ENCODE peak calls at places on chromosomes 13 and 19, in seven cellular contexts. E is brain microvascular endothelial cell; P is neural crest cell; A is AG09309; D is CD4-positive, alpha-beta T cell; W is GM13977; Q is heart left ventricle. X is an unnamed sample.

GRCh38 chr13:51318015-51318414 is 21.5 kb upstream of the SERPINE3 start:
- DNase-seq in D (no peak), E (no peak), A (no peak), P (no peak), W (no peak), Q (no peak), X (no peak)

GRCh38 chr19:13507053-13507611 is 853 bp upstream of the CACNA1A start:
- DNase-seq in A (no peak), E (no peak), Q (no peak), P (no peak), D (no peak), W (no peak), X (no peak)

GRCh38 chr13:51955281-51955771 is 55.9 kb downstream of the ATP7B start:
- DNase-seq in D (no peak), A (no peak), Q (no peak), W (no peak), P (no peak), E (no peak), X (no peak)

GRCh38 chr19:7965259-7965841 is 21.9 kb upstream of the TIMM44 start:
- DNase-seq in P (no peak), A (no peak), W (no peak), D (no peak), E (no peak), Q (peak), X (no peak)

GRCh38 chr13:44822291-44822690 is 167.0 kb downstream of the NUFIP1 start:
- DNase-seq in W (no peak), A (no peak), P (no peak), E (peak), D (no peak), Q (no peak), X (no peak)

GRCh38 chr13:67133476-67133875 is 96.7 kb downstream of the PCDH9 start:
- DNase-seq in Q (no peak), P (no peak), W (no peak), E (no peak), A (no peak), D (no peak), X (no peak)

GRCh38 chr13:105538346-105538745 is 997.1 kb downstream of the EFNB2 start:
- DNase-seq in Q (no peak), D (no peak), W (no peak), E (no peak), P (no peak), A (no peak), X (no peak)

GRCh38 chr13:51644649-51645048 is 60.4 kb downstream of the WDFY2 start:
- DNase-seq in P (no peak), A (no peak), Q (no peak), D (no peak), E (peak), W (no peak), X (no peak)

GRCh38 chr13:100149389-100149788 is 60.5 kb downstream of the PCCA start:
- DNase-seq in E (no peak), P (no peak), D (no peak), W (no peak), A (no peak), Q (no peak), X (no peak)

GRCh38 chr13:39688278-39688677 is 32.8 kb downstream of the COG6 start:
- DNase-seq in W (no peak), D (no peak), A (no peak), P (no peak), E (no peak), Q (no peak), X (no peak)

GRCh38 chr13:34152409-34152808 is 334.5 kb downstream of the RFC3 start:
- DNase-seq in P (no peak), A (no peak), W (no peak), Q (no peak), E (no peak), D (no peak), X (no peak)

GRCh38 chr13:98226520-98226919 is 49.5 kb upstream of the RNF113B start:
- DNase-seq in P (no peak), Q (no peak), W (no peak), A (no peak), E (no peak), D (no peak), X (no peak)

DNA sequence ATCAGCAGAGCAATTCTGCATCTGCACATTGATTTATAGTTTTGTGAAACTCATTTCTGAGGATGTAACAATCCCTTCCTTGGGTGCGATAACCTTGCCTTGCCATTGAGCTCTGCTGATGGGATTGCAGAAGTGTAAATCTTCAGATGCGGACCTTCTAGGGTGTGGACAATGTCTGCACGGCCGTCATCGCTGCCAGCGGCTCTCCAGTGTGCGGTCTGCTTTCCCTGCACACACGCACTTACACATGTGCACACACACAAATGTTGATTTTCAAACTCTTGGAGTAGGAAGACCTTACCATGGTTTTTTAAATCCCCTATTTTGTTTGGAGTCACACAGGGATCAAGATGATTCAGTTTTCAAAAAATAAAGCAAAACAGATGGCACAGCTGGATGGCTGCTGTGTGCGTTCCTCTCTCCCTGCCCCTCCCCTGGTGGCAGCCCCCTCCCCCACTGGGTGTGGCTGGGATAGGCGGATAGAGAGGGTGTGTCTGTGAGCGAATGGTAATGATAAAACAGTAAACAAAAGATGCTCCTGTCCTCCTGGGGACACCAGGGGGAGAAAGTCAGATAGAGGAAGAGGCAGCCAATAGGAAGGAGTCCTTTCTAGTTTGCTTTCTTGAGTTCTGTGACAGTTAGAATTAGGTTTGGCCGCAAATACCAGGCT is 6.3 kb downstream of the TMEM255B start:
- DNase-seq in D (no peak), P (no peak), Q (no peak), W (no peak), A (no peak), E (no peak), X (no peak)
- TF ChIP-seq CTCF in D (no peak), P (no peak), Q (no peak), W (no peak), A (peak), E (no peak), X (no peak)

GRCh38 chr19:51704601-51705000 is 11.5 kb downstream of the SPACA6 start:
- DNase-seq in W (no peak), P (no peak), Q (no peak), A (no peak), E (no peak), D (no peak), X (no peak)

GRCh38 chr19:51702754-51703654 is 9.9 kb downstream of the SPACA6 start:
- DNase-seq in E (no peak), Q (no peak), D (no peak), A (no peak), W (no peak), P (no peak), X (no peak)

GRCh38 chr19:51701468-51702100 is 8.5 kb downstream of the SPACA6 start:
- DNase-seq in W (no peak), E (no peak), D (no peak), A (no peak), Q (no peak), P (no peak), X (no peak)

GRCh38 chr19:51702103-51702753 is 9.1 kb downstream of the SPACA6 start:
- DNase-seq in A (no peak), Q (peak), D (no peak), P (no peak), E (no peak), W (no peak), X (peak)

GRCh38 chr19:51703655-51704515 is 10.8 kb downstream of the SPACA6 start:
- DNase-seq in Q (peak), A (peak), E (peak), D (peak), W (peak), P (peak), X (peak)
- TF ChIP-seq CTCF in Q (peak), A (peak), E (peak), D (peak), W (peak), P (peak), X (peak)

GRCh38 chr13:80361883-80362327 is 21.0 kb upstream of the SPRY2 start:
- DNase-seq in A (no peak), W (peak), P (peak), E (peak), Q (no peak), D (no peak), X (no peak)
- TF ChIP-seq CTCF in A (no peak), W (peak), P (no peak), E (peak), Q (no peak), D (no peak), X (no peak)

GRCh38 chr19:1129535-1129934 is 25.7 kb downstream of the GPX4 start:
- DNase-seq in W (no peak), Q (no peak), A (no peak), D (no peak), P (no peak), E (no peak), X (no peak)

GRCh38 chr19:1133471-1133929 is 29.7 kb downstream of the GPX4 start:
- DNase-seq in P (no peak), A (no peak), E (no peak), Q (no peak), D (peak), W (peak), X (peak)

GRCh38 chr19:1130801-1131717 is 27.3 kb downstream of the GPX4 start:
- DNase-seq in A (no peak), Q (no peak), E (no peak), W (peak), P (no peak), D (peak), X (peak)

GRCh38 chr19:1132625-1133383 is 29.0 kb downstream of the GPX4 start:
- DNase-seq in A (no peak), D (no peak), Q (no peak), E (no peak), W (no peak), P (no peak), X (peak)

GRCh38 chr19:1131718-1132552 is 28.1 kb downstream of the GPX4 start:
- DNase-seq in Q (peak), A (peak), D (peak), P (peak), E (peak), W (peak), X (peak)
- TF ChIP-seq CTCF in Q (no peak), A (peak), D (no peak), P (no peak), E (peak), W (peak), X (no peak)

GRCh38 chr19:49746206-49746958 is 16.7 kb downstream of the TSKS start:
- DNase-seq in Q (peak), A (no peak), E (no peak), W (peak), D (peak), P (peak), X (peak)
- TF ChIP-seq CTCF in Q (no peak), A (no peak), E (no peak), W (no peak), D (no peak), P (no peak), X (no peak)

GRCh38 chr13:41644742-41645141 is 187.4 kb downstream of the RGCC start:
- DNase-seq in W (no peak), Q (no peak), E (no peak), D (no peak), A (no peak), P (no peak), X (no peak)

GRCh38 chr13:41639955-41640780 is 182.8 kb downstream of the RGCC start:
- DNase-seq in P (no peak), Q (no peak), E (no peak), W (no peak), D (no peak), A (peak), X (no peak)

GRCh38 chr13:41639237-41639904 is 182.0 kb downstream of the RGCC start:
- DNase-seq in Q (no peak), E (no peak), W (no peak), A (no peak), D (no peak), P (no peak), X (no peak)

GRCh38 chr13:41645313-41645712 is 188.0 kb downstream of the RGCC start:
- DNase-seq in A (peak), Q (no peak), P (no peak), E (peak), W (no peak), D (no peak), X (no peak)

DNA sequence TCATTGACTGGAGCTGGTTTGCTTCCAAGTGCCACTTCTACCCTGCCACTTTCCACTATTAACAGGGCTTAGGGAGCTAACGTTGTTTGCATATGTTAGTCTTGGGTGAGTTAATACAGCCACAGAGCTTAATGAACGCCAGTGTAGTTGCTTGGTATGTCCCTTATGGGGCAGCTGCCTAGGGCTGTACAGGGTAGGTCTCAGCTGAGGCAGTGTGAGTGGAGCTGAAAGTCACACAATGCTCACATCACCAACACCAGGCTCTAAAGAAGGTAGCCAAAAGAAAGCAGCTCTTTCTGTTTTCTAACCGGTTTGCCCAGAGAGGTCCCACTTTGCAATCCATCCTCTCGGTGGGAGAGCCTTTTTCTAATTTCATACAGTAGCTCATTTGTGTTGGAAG is 186.2 kb downstream of the RGCC start:
- DNase-seq in W (no peak), Q (no peak), A (no peak), E (no peak), P (no peak), D (no peak), X (no peak)
- TF ChIP-seq CTCF in W (no peak), Q (no peak), A (no peak), E (no peak), P (no peak), D (no peak), X (no peak)

GRCh38 chr13:93655132-93655531 is 428.5 kb downstream of the GPC6 start:
- DNase-seq in E (no peak), W (no peak), P (no peak), Q (no peak), A (no peak), D (no peak), X (no peak)

GRCh38 chr13:93652942-93653341 is 426.3 kb downstream of the GPC6 start:
- DNase-seq in D (no peak), Q (no peak), A (no peak), W (no peak), P (no peak), E (no peak), X (no peak)
- TF ChIP-seq CTCF in D (no peak), Q (no peak), A (no peak), W (no peak), P (no peak), E (no peak), X (no peak)

GRCh38 chr13:32024750-32025149 is 6.8 kb upstream of the FRY start:
- DNase-seq in W (no peak), Q (no peak), A (no peak), D (no peak), E (no peak), P (no peak), X (no peak)

GRCh38 chr13:32023096-32023495 is 8.5 kb upstream of the FRY start:
- DNase-seq in Q (no peak), E (no peak), W (no peak), P (no peak), D (no peak), A (no peak), X (no peak)

GRCh38 chr13:32022292-32022691 is 9.3 kb upstream of the FRY start:
- DNase-seq in D (no peak), Q (no peak), E (no peak), P (no peak), W (no peak), A (no peak), X (no peak)

GRCh38 chr13:32021785-32022184 is 9.8 kb upstream of the FRY start:
- DNase-seq in P (no peak), W (no peak), Q (no peak), E (no peak), A (no peak), D (no peak), X (no peak)

DNA sequence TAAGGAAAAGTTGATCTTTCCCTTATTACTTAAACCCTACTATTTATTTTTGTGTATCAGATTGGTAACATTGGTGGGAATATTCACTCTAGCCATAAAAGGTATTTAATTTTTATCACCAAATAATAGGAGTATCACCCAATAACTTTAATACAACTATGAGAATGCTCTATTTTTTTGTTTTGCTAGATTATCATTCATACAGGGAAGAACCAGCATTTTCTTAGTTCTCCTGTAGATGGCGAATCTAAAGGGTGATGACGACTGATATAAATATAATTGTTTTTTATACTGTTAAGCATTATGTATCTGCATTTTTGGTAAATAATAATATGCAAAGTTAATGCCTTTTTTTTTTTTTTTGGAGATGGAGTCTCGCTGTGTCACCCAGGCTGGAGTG is 7.9 kb upstream of the FRY start:
- DNase-seq in E (no peak), W (no peak), P (no peak), A (no peak), Q (no peak), D (no peak), X (no peak)
- TF ChIP-seq CTCF in E (peak), W (no peak), P (peak), A (no peak), Q (no peak), D (no peak), X (no peak)

DNA sequence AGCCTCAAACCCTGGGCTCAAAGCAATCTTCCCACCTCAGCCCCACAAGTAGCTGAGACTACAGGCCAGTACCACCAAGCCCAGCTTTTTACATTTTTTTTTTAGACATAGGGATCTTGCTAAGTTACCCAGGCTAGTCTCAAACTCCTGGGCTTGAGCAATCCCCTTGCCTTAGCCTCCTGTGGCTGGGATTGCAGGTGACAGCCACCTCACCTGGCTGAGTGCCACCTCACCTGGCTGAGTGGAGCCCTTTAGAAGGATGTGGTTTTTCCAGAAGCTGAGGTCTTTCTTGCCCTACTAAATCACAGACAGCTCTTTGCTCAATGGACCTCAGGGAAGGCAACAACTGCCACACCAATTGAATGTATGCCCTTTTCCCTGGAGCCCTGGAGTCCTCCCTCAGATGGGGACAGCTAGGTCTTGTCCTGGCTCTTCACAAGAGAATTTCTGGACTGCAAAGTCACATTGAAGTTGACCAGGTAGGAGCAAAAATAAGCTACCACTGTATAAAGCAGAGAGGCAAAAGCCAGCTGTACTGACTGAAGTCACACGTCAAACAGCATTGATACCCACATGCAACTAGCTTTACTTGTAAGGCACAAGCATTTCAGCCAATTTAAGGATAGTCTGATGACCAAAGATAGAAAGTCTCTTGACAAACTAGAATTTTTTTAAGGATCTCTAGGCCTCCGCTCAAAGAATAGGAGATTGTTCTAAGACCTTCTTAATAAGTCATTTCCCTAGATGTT is 14.0 kb downstream of the PDX1 start:
- DNase-seq in Q (no peak), D (no peak), P (no peak), W (no peak), A (no peak), E (no peak), X (no peak)
- TF ChIP-seq CTCF in Q (no peak), D (no peak), P (no peak), W (no peak), A (no peak), E (no peak), X (no peak)

DNA sequence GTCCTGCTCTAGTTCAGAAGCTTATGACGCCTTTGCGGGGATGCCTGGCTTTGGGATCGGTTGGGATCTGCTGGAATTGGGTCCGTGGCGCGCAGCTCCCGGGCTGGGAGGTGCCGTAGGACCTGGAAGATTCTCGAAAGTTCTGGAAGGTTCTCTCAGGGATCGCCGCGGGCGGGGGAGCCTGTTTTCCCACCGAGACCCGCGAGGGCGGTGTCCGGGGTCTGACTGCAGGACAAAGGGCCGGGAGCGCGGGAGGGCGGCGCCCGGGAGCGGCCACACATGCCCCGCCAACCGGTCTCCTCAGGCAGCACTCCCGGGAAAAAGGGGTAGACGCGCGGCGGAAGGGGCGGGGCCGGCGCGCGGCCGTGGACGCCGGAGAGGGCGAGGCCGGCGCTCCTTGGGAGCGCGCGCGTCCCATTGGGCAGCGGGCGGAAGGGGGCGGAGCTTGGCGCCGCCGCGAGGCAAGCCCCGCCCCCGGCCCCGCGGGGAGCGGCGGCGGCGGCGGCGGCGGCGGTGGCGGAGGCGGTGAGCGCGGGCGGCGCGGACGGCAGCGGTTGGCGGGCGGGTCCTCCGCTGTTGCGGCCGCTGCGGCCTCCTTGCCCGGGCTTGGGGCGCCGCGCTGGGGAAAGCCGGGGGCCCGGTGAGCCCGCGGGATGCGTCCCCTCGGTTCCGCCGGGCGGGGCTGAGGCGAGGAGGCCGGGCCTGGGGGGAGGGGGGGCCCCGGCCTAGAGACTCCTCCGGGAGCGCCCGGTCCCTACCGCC is 29.0 kb upstream of the NDUFS7 start:
- DNase-seq in D (peak), P (peak), Q (peak), A (peak), W (peak), E (peak), X (peak)
- TF ChIP-seq CTCF in D (no peak), P (no peak), Q (no peak), A (no peak), W (no peak), E (no peak), X (no peak)